ENCODE peak calls at places on chromosomes 4 and X, in seven cellular contexts. Z, X, B, R, Y, U and T are unnamed samples.

GRCh38 chr4:102324725-102325124 is 20.6 kb downstream of the SLC39A8 start:
- DNase-seq in B (no peak), Y (no peak), U (no peak), R (no peak), X (no peak), Z (no peak), T (no peak)

GRCh38 chrX:150038977-150039599 is 100.8 kb upstream of the EOLA2 start:
- DNase-seq in Z (no peak), X (peak), B (no peak), U (peak), Y (no peak), R (no peak), T (no peak)

GRCh38 chrX:100649550-100650356 is 5.8 kb downstream of the SRPX2 start:
- DNase-seq in Y (peak), R (no peak), Z (no peak), B (no peak), U (peak), X (peak), T (no peak)

GRCh38 chr4:113435893-113436292 is 325.6 kb downstream of the CAMK2D start:
- DNase-seq in B (no peak), Y (peak), X (peak), U (peak), Z (peak), R (no peak), T (no peak)

GRCh38 chr4:56762484-56763250 is 58.8 kb downstream of the SPINK2 start:
- DNase-seq in X (no peak), B (no peak), R (no peak), U (no peak), Z (peak), Y (no peak), T (no peak)

GRCh38 chrX:65451663-65452062 is 82.9 kb downstream of the LAS1L start:
- DNase-seq in R (no peak), U (peak), Z (no peak), X (peak), B (peak), Y (no peak), T (peak)

GRCh38 chr4:182448281-182449151 is 205.3 kb downstream of the TENM3 start:
- DNase-seq in X (peak), U (peak), Y (peak), B (peak), Z (peak), R (peak), T (peak)

GRCh38 chrX:102697506-102697905 is 14.7 kb upstream of the GPRASP2 start:
- DNase-seq in U (peak), Y (no peak), R (no peak), Z (no peak), X (peak), B (no peak), T (no peak)

GRCh38 chr4:3184725-3185124 is 64.2 kb upstream of the MSANTD1 start:
- DNase-seq in R (no peak), Z (no peak), X (no peak), Y (no peak), U (no peak), B (no peak), T (no peak)

GRCh38 chr4:74123065-74123728 is 24.2 kb upstream of the CXCL2 start:
- DNase-seq in X (no peak), U (peak), R (no peak), Y (peak), B (no peak), Z (no peak), T (no peak)

GRCh38 chr4:9703391-9703790 is 78.0 kb upstream of the DRD5 start:
- DNase-seq in U (peak), Y (peak), Z (peak), X (no peak), R (peak), B (peak), T (peak)

GRCh38 chrX:77814210-77814609 is 28.2 kb upstream of the ATRX start:
- DNase-seq in U (no peak), Z (no peak), X (no peak), B (no peak), Y (no peak), R (no peak), T (no peak)

GRCh38 chrX:48695925-48696300 is 621 bp upstream of the SUV39H1 start:
- DNase-seq in U (peak), Z (no peak), Y (no peak), X (no peak), B (no peak), R (no peak), T (peak)

GRCh38 chrX:145881175-145881867 is 63.7 kb downstream of the SLITRK2 start:
- DNase-seq in U (no peak), R (no peak), B (no peak), X (no peak), Z (no peak), Y (no peak), T (no peak)

GRCh38 chr4:92305878-92306520 is 2.2 kb downstream of the GRID2 start:
- DNase-seq in U (no peak), X (no peak), B (no peak), Z (no peak), Y (no peak), R (no peak), T (peak)

GRCh38 chrX:150683536-150684146 is 9.6 kb upstream of the MTMR1 start:
- DNase-seq in B (no peak), U (peak), Y (no peak), Z (no peak), R (no peak), X (peak), T (peak)

GRCh38 chrX:100673397-100673953 is 29.5 kb downstream of the SRPX2 start:
- DNase-seq in Y (no peak), X (peak), U (peak), B (no peak), Z (no peak), R (no peak), T (no peak)

GRCh38 chrX:53262918-53263394 is 18.4 kb downstream of the IQSEC2 start:
- DNase-seq in U (peak), X (peak), R (no peak), Z (no peak), B (no peak), Y (no peak), T (no peak)